ENCODE peak calls at places on chromosome 2, in seven cellular contexts. U is right lobe of liver, Q is stomach, L is gastrocnemius medialis, X is uterus, H is transverse colon, R is HCT116. F is an unnamed sample.

GRCh38 chr2:121530210-121530562 is 494 bp upstream of the RNU4ATAC start:
- DNase-seq in U (peak; percentile 78), H (peak; percentile 75), Q (peak; percentile 66), X (peak; percentile 72), L (peak; percentile 24), R (peak; percentile 71), F (peak; percentile 66)

GRCh38 chr2:60351802-60352201 is 201.7 kb downstream of the BCL11A start:
- DNase-seq in H (no peak), L (no peak), Q (no peak), R (no peak), X (no peak), U (no peak), F (no peak)

GRCh38 chr2:109448946-109449788 is 164.6 kb downstream of the SEPTIN10 start:
- DNase-seq in Q (peak; percentile 63), L (peak; percentile 83), X (peak; percentile 14), U (peak; percentile 71), H (peak; percentile 24), R (peak; percentile 8), F (no peak)

GRCh38 chr2:182866461-182867369 is at the start of gene FRZB:
- DNase-seq in L (peak; percentile 36), U (peak; percentile 55), R (no peak), Q (peak; percentile 38), X (peak; percentile 84), H (peak; percentile 32), F (no peak)

GRCh38 chr2:45554764-45555163 is 56.3 kb downstream of the SRBD1 start:
- DNase-seq in U (no peak), H (no peak), R (no peak), Q (no peak), L (no peak), X (no peak), F (no peak)

GRCh38 chr2:60292242-60292641 is 261.2 kb downstream of the BCL11A start:
- DNase-seq in U (no peak), L (no peak), H (no peak), X (no peak), Q (no peak), R (no peak), F (no peak)

GRCh38 chr2:156405586-156405985 is 30.6 kb upstream of the GPD2 start:
- DNase-seq in R (no peak), U (peak; percentile 49), Q (no peak), H (no peak), L (peak; percentile 60), X (no peak), F (no peak)

GRCh38 chr2:12719400-12720104 is 2.8 kb downstream of the TRIB2 start:
- DNase-seq in R (no peak), H (no peak), X (no peak), Q (no peak), U (no peak), L (no peak), F (no peak)

GRCh38 chr2:36800381-36800780 is 103.9 kb downstream of the VIT start:
- DNase-seq in Q (no peak), R (no peak), X (no peak), H (no peak), L (no peak), U (no peak), F (no peak)

GRCh38 chr2:233449071-233449901 is 95.0 kb downstream of the DGKD start:
- DNase-seq in R (no peak), U (peak; percentile 27), Q (no peak), L (no peak), X (peak; percentile 16), H (peak; percentile 32), F (no peak)

GRCh38 chr2:112584891-112585250 is 462 bp downstream of the CHCHD5 start:
- DNase-seq in Q (no peak), X (no peak), L (no peak), U (no peak), R (no peak), H (no peak), F (no peak)

GRCh38 chr2:219125225-219125885 is 35.3 kb downstream of the NHEJ1 start:
- DNase-seq in R (peak; percentile 94), X (peak; percentile 31), H (peak; percentile 85), Q (peak; percentile 29), U (peak; percentile 72), L (peak; percentile 14), F (peak; percentile 89)

GRCh38 chr2:109266998-109267854 is 138.2 kb downstream of the SH3RF3 start:
- DNase-seq in Q (no peak), R (no peak), L (no peak), H (no peak), X (no peak), U (no peak), F (no peak)

GRCh38 chr2:128356127-128356526 is 37.5 kb upstream of the HS6ST1 start:
- DNase-seq in Q (no peak), X (no peak), L (no peak), R (no peak), H (no peak), U (no peak), F (no peak)

GRCh38 chr2:104856086-104856972 is 2.4 kb downstream of the POU3F3 start:
- DNase-seq in H (no peak), L (no peak), U (no peak), Q (no peak), R (no peak), X (no peak), F (no peak)

GRCh38 chr2:57376985-57377384 is 669.6 kb upstream of the VRK2 start:
- DNase-seq in U (no peak), H (no peak), Q (no peak), X (no peak), R (no peak), L (no peak), F (no peak)

GRCh38 chr2:51782874-51783765 is 751.2 kb upstream of the NRXN1 start:
- DNase-seq in U (no peak), X (no peak), R (peak; percentile 29), Q (no peak), L (no peak), H (no peak), F (no peak)

GRCh38 chr2:71472019-71472418 is 18.7 kb downstream of the DYSF start:
- DNase-seq in R (no peak), X (no peak), Q (no peak), U (no peak), H (no peak), L (no peak), F (no peak)

GRCh38 chr2:42880738-42881525 is 88.5 kb upstream of the HAAO start:
- DNase-seq in Q (no peak), H (no peak), U (no peak), R (no peak), X (no peak), L (no peak), F (no peak)

GRCh38 chr2:178306351-178307073 is 112.2 kb downstream of the OSBPL6 start:
- DNase-seq in L (no peak), X (peak; percentile 14), U (peak; percentile 43), Q (no peak), H (peak; percentile 59), R (peak; percentile 24), F (no peak)

GRCh38 chr2:25939257-25939668 is 43.0 kb downstream of the KIF3C start:
- DNase-seq in X (no peak), H (peak; percentile 41), U (no peak), R (no peak), L (no peak), Q (no peak), F (no peak)
- TF ChIP-seq POLR2A in X (no peak), H (peak; percentile 45), U (no peak), R (no peak), L (no peak), Q (no peak), F (no peak)

GRCh38 chr2:29115797-29116781 is 874 bp downstream of the CLIP4 start:
- DNase-seq in U (peak; percentile 79), H (peak; percentile 71), X (peak; percentile 65), L (peak; percentile 77), Q (peak; percentile 58), R (no peak), F (peak; percentile 69)
- TF ChIP-seq POLR2A in U (peak; percentile 13), H (peak; percentile 34), X (no peak), L (peak; percentile 51), Q (no peak), R (no peak), F (no peak)

DNA sequence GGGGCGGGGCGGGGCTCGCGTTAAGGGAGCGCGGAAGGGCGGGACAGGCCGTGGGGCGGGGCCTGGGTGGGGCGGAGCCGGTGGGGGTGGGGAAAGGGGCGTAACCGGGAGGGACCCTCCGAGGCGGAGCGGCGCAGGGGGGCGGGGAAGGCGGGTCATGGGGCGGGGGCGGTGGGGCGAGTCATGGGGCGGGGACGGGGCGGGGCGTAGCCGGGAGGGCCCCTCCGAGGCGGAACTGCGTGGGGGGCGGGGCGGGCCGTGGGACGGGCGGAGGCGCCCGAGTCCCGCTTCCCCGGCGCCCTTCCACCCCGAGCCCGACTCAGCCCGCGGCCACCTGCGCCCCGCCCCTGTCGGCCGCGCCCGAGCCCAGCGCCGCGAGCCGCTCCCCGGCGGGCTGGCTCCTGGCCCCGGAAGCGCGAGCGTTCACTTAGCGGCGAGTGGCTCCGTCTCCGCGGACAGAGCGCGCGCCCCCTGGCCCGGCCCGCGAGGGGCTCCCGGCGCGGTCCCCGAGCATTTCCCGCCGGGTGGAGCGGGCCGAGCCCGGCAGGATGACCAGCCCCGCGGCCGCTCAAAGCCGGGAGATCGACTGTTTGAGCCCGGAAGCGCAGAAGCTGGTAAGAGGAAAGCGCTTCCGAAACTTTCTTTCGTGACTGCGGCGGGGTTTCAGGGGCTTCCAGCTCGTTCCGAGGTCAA is 64.7 kb downstream of the LRRFIP1 start:
- DNase-seq in Q (peak; percentile 97), H (peak; percentile 99), R (peak; percentile 73), U (peak; percentile 100), X (peak; percentile 96), L (peak; percentile 90), F (peak; percentile 77)
- TF ChIP-seq POLR2A in Q (no peak), H (peak; percentile 89), R (no peak), U (peak; percentile 93), X (peak; percentile 95), L (peak; percentile 89), F (peak; percentile 63)

GRCh38 chr2:20374919-20375318 is 24.3 kb upstream of the PUM2 start:
- DNase-seq in R (no peak), L (no peak), U (no peak), H (no peak), X (no peak), Q (no peak), F (no peak)

GRCh38 chr2:20378341-20378740 is 27.7 kb upstream of the PUM2 start:
- DNase-seq in L (no peak), H (no peak), Q (no peak), X (no peak), U (no peak), R (no peak), F (no peak)

GRCh38 chr2:20377738-20378137 is 27.1 kb upstream of the PUM2 start:
- DNase-seq in H (no peak), L (no peak), R (no peak), U (no peak), X (no peak), Q (no peak), F (no peak)

GRCh38 chr2:20381457-20381856 is 30.8 kb upstream of the PUM2 start:
- DNase-seq in H (peak; percentile 34), L (peak; percentile 10), U (no peak), R (no peak), Q (peak; percentile 28), X (no peak), F (no peak)

DNA sequence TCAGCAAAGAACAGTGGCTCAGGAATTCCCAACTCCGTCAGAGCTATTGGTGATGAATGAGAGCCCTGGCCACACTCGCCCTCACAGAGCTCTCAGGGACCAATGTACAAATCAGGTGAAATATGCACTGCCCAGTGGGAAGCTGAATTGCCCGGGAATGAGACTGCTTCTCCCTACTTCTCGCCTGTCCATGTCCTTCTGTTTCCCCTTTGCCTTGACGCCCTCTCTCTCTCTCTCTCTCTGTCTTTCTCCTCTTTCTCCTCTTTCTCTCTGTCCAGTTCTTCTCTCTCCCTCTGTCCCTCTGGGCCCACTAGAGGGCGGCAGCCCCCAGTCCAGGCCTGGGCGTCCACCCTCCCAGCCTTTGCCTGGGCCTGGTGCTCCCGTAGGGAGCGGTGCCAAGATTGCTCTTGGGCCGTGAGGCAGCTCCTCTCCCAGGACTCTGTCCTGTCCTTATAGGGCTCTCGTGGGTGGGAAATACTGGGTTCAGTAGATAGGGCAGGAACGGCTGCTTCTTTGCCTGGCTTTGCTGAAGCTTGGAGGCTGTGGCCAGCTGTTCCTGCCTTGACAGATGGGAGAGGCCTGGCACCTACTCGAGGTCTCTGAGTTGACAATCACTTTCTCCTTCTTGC is 28.4 kb upstream of the PUM2 start:
- DNase-seq in Q (peak; percentile 79), R (peak; percentile 38), X (peak; percentile 92), U (peak; percentile 88), H (peak; percentile 83), L (peak; percentile 54), F (peak; percentile 65)
- TF ChIP-seq POLR2A in Q (no peak), R (no peak), X (no peak), U (no peak), H (no peak), L (no peak), F (no peak)